ENCODE peak calls at places on chromosomes 16 and 17, in four cellular contexts. C is C1 segment of cervical spinal cord, Z is activated gamma-delta T cell treated with Interleukin-2 at 50 U/mL for 16 hours, U is Calu3. G is an unnamed sample.

GRCh38 chr17:47694018-47694817 is at the start of gene TBKBP1:
- DNase-seq in C (no peak), Z (peak), U (peak), G (peak)

GRCh38 chr17:45096141-45096540 is 35.0 kb downstream of the NMT1 start:
- DNase-seq in C (no peak), Z (no peak), U (peak), G (peak)

GRCh38 chr16:68658258-68658973 is 13.3 kb downstream of the CDH3 start:
- DNase-seq in U (peak), Z (no peak), C (no peak), G (peak)

GRCh38 chr16:72066747-72067146 is 3.7 kb downstream of the HPR start:
- DNase-seq in C (no peak), U (peak), Z (no peak), G (no peak)

GRCh38 chr17:47604268-47604927 is 45.3 kb upstream of the KPNB1 start:
- DNase-seq in U (no peak), C (no peak), Z (no peak), G (peak)

GRCh38 chr17:4229627-4230026 is 34.2 kb downstream of the ANKFY1 start:
- DNase-seq in C (no peak), Z (no peak), U (no peak), G (peak)

GRCh38 chr17:42403150-42403549 is 14.9 kb upstream of the STAT3 start:
- DNase-seq in C (no peak), Z (peak), U (peak), G (peak)

GRCh38 chr17:77465358-77466041 is 324.7 kb downstream of the SEC14L1 start:
- DNase-seq in U (peak), C (peak), Z (peak), G (peak)

GRCh38 chr17:1588781-1589585 is 26.4 kb upstream of the PITPNA start:
- DNase-seq in U (no peak), Z (no peak), C (no peak), G (peak)

GRCh38 chr16:4176794-4177438 is 60.7 kb upstream of the ADCY9 start:
- DNase-seq in Z (no peak), U (peak), C (no peak), G (peak)

GRCh38 chr17:75758131-75758905 is 6.7 kb downstream of the GALK1 start:
- DNase-seq in C (no peak), U (no peak), Z (no peak), G (peak)

GRCh38 chr16:87608400-87608985 is 6.2 kb downstream of the JPH3 start:
- DNase-seq in U (peak), C (no peak), Z (peak), G (peak)